ENCODE peak calls at places on chromosomes 13 and 19, in four cellular contexts. P is GM13977; N is activated CD4-positive, alpha-beta T cell treated with anti-CD3 and anti-CD28 coated beads, Interleukin-2, amount 50 U/mL, for 1 hour; Y is GDM1. R is an unnamed sample.

GRCh38 chr19:10987621-10988297 is 26.9 kb downstream of the SMARCA4 start:
- DNase-seq in P (peak), N (no peak), Y (no peak), R (no peak)

GRCh38 chr19:30666301-30666803 is 294.2 kb downstream of the ZNF536 start:
- DNase-seq in P (peak), N (peak), Y (no peak), R (peak)

GRCh38 chr19:36672368-36672767 is 5.7 kb upstream of the ZNF461 start:
- DNase-seq in Y (no peak), N (no peak), P (no peak), R (no peak)

GRCh38 chr13:33110713-33111413 is 94.6 kb downstream of the KL start:
- DNase-seq in P (peak), Y (no peak), N (no peak), R (peak)

GRCh38 chr19:4722671-4723464 is 774 bp downstream of the DPP9 start:
- DNase-seq in Y (no peak), P (peak), N (no peak), R (peak)

GRCh38 chr19:13398182-13398581 is 108.1 kb downstream of the CACNA1A start:
- DNase-seq in P (no peak), N (no peak), Y (no peak), R (no peak)

GRCh38 chr13:73210218-73210883 is 151.5 kb downstream of the KLF5 start:
- DNase-seq in N (no peak), Y (no peak), P (no peak), R (no peak)

GRCh38 chr13:41060723-41061074 is 610 bp upstream of the WBP4 start:
- DNase-seq in P (peak), Y (peak), N (peak), R (peak)

GRCh38 chr19:47573076-47574026 is at the start of gene ZNF541:
- DNase-seq in N (peak), P (no peak), Y (no peak), R (peak)

GRCh38 chr19:532578-533484 is 1.3 kb downstream of the CDC34 start:
- DNase-seq in Y (no peak), P (peak), N (peak), R (peak)

GRCh38 chr13:45402641-45403040 is 15.5 kb downstream of the SLC25A30 start:
- DNase-seq in P (no peak), Y (no peak), N (no peak), R (no peak)

GRCh38 chr19:51448011-51448744 is 10.1 kb downstream of the SIGLEC8 start:
- DNase-seq in Y (no peak), P (no peak), N (no peak), R (no peak)

GRCh38 chr19:2503521-2504109 is 27.7 kb downstream of the GADD45B start:
- DNase-seq in N (peak), P (peak), Y (no peak), R (no peak)